ENCODE peak calls at places on chromosomes 2 and 18, in five cellular contexts. V, D, Q, C and Y are unnamed samples.
A peak's percentile ranks its signal among the peaks of the same experiment; 100 is the strongest.

GRCh38 chr2:41942278-41942677 is 105.5 kb upstream of the PKDCC start:
- DNase-seq in D (no peak), C (no peak), Q (no peak), V (no peak), Y (no peak)

GRCh38 chr2:100476606-100477005 is 6.3 kb downstream of the NMS start:
- DNase-seq in V (no peak), Q (no peak), C (no peak), D (no peak), Y (no peak)

GRCh38 chr2:32423536-32423935 is 66.7 kb downstream of the BIRC6 start:
- DNase-seq in Q (no peak), V (no peak), C (no peak), D (no peak), Y (no peak)

GRCh38 chr2:201111096-201111495 is 4.9 kb upstream of the CFLAR start:
- DNase-seq in C (no peak), V (no peak), Q (no peak), D (no peak), Y (no peak)

GRCh38 chr2:187404431-187405110 is 43.5 kb downstream of the CALCRL start:
- DNase-seq in V (no peak), D (no peak), Q (no peak), C (no peak), Y (no peak)

GRCh38 chr2:200275281-200276103 is 31.0 kb upstream of the SPATS2L start:
- DNase-seq in C (no peak), V (no peak), Q (no peak), D (no peak), Y (no peak)

GRCh38 chr2:128371248-128371630 is 52.6 kb upstream of the HS6ST1 start:
- DNase-seq in V (no peak), C (no peak), Q (no peak), D (no peak), Y (no peak)

GRCh38 chr2:120401275-120402069 is 55.5 kb downstream of the INHBB start:
- DNase-seq in Q (no peak), C (no peak), D (no peak), V (no peak), Y (no peak)

GRCh38 chr2:97774425-97774824 is 61.0 kb downstream of the ZAP70 start:
- DNase-seq in C (no peak), Q (no peak), D (no peak), V (no peak), Y (no peak)

GRCh38 chr2:23404426-23404825 is 19.4 kb downstream of the KLHL29 start:
- DNase-seq in C (peak; percentile 45), V (peak; percentile 40), D (no peak), Q (no peak), Y (no peak)

GRCh38 chr2:100831831-100832230 is 11.9 kb downstream of the NPAS2 start:
- DNase-seq in V (no peak), D (no peak), Q (no peak), C (no peak), Y (no peak)

GRCh38 chr2:158204741-158205165 is 103.1 kb downstream of the UPP2 start:
- DNase-seq in C (no peak), D (no peak), Q (no peak), V (no peak), Y (no peak)

GRCh38 chr18:6571239-6571602 is 156.5 kb upstream of the L3MBTL4 start:
- DNase-seq in D (no peak), Q (no peak), V (no peak), C (no peak), Y (no peak)

GRCh38 chr2:74670263-74670662 is 16.2 kb downstream of the SEMA4F start:
- DNase-seq in C (no peak), V (no peak), Q (no peak), D (no peak), Y (no peak)

GRCh38 chr18:51537487-51537886 is 340.0 kb upstream of the MEX3C start:
- DNase-seq in D (no peak), V (no peak), C (no peak), Q (no peak), Y (no peak)
- TF ChIP-seq CTCF in D (no peak), V (no peak), C (no peak), Q (no peak), Y (no peak)

GRCh38 chr2:207341816-207342215 is 176.1 kb upstream of the KLF7 start:
- DNase-seq in V (no peak), Q (no peak), D (no peak), C (no peak), Y (no peak)
- TF ChIP-seq CTCF in V (no peak), Q (no peak), D (no peak), C (no peak), Y (no peak)

DNA sequence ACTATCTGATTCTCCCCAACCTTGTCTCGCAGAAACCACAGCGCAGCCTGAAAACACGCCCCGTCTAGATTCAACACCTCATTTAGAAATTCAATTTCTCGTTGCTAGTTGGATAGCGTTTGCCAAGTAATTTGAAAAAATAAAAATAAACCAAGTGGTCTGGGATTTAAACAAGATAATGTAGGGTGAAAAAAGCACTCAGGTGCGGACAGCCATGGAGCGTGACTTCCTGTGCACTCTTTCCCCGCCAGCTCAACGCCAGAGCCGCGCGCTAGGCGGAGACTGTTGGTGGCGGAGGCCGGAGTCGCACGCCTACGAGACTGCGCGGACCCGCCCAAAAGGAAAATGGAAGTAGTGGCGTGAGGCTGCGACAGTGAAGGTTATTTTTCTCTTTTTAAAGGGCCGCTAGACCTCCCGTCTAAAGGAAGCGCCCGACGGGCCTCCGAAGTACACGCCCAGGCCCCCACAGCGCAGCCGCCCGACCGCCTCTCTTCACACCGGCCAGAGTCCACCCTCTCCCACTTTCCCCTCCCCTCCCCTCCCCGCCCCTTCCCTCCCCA is 584 bp upstream of the CCNT2 start:
- DNase-seq in C (no peak), V (no peak), D (no peak), Q (no peak), Y (peak; percentile 81)
- TF ChIP-seq CTCF in C (peak; percentile 35), V (peak; percentile 58), D (peak; percentile 41), Q (peak; percentile 46), Y (no peak)

DNA sequence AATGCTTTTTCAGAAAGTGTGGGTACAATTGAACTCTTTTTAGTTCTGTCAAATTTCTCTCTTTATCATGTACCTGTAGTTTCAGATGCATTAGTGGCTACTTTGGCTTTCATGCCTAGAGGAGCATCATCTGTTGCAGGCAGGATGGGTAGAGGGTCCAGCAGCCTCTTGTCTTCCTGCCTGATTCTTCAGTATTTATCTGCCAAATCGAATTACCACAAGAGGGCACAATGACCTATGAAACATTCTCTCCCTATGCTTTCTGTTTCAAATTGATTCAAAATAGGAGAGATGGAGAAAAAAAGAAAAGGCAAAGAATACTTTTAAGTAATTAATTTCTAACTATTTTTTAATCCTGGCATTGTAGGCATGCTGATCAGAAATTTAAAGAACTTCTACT is 477.2 kb downstream of the TRIB2 start:
- DNase-seq in Q (no peak), D (no peak), C (no peak), V (no peak), Y (no peak)
- TF ChIP-seq CTCF in Q (no peak), D (peak; percentile 44), C (peak; percentile 22), V (no peak), Y (no peak)

DNA sequence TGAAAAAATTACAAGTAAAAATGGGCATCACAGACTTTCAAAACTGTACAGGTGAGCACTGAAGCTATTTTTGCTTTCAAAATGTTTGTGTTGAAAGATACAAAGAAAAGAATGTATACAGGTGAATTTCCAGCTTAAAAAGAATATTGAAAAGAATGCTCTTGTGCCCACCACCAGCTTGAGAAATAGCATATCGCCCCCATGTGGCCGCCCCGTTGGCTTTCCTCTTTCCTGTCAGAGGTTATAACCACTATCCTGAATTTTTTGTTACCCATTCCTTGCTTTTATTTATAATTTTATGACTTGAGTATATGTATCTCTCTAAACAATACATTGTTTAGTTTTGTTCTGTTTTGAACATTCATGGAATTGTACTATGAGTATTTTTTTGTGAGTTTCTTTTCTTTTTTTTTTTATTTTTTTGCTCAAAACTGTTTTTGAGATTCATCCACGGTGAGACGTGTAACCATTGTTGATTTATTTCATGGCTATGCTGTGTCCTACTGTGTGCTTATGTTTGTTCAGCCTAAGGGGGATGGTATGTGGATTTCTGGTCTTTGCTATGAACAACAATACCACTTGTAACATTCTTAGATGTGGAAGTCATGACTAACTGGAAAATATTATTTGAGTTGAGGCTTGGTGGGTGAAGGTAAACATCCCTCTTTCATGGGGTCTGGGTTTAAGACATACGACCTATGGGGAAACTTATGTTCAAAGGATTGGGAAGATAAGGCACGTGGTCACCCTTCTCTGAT is 11.6 kb downstream of the TRPM8 start:
- DNase-seq in C (no peak), V (no peak), D (no peak), Q (no peak), Y (no peak)
- TF ChIP-seq CTCF in C (peak; percentile 55), V (no peak), D (peak; percentile 57), Q (no peak), Y (no peak)

GRCh38 chr2:7007846-7008741 is 90.9 kb downstream of the RNF144A start:
- DNase-seq in Q (peak; percentile 71), V (peak; percentile 66), C (no peak), D (peak; percentile 78), Y (no peak)
- TF ChIP-seq CTCF in Q (peak; percentile 51), V (peak; percentile 44), C (peak; percentile 33), D (peak; percentile 9), Y (no peak)

GRCh38 chr2:234805826-234806225 is 146.0 kb upstream of the SH3BP4 start:
- DNase-seq in D (no peak), Q (no peak), V (no peak), C (no peak), Y (no peak)

GRCh38 chr2:234802845-234803171 is 149.0 kb upstream of the SH3BP4 start:
- DNase-seq in D (no peak), V (no peak), C (no peak), Q (no peak), Y (no peak)

GRCh38 chr2:234806818-234807217 is 145.0 kb upstream of the SH3BP4 start:
- DNase-seq in Q (no peak), C (no peak), D (no peak), V (no peak), Y (no peak)

GRCh38 chr2:234802071-234802844 is 149.6 kb upstream of the SH3BP4 start:
- DNase-seq in V (no peak), C (no peak), D (no peak), Q (no peak), Y (no peak)

DNA sequence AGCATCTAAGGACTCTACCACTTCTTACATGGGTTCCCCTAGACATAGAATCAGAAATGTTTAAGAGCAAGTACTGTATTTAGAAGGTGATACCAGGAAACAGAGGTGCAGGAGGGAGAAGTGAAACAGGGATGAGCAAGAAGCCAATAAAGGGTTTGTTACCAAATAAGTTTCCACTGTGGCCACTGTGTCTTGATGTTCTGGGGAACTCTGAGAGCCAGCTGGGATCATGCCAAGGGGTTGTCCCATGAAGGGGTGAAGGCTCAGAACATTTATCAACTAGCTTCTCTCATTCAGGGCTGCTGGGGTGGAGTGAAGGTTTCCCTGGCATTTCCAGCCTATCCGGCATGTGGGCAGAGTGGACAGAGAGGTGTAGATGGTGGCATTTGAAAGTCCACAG is 147.1 kb upstream of the SH3BP4 start:
- DNase-seq in Q (no peak), V (no peak), D (no peak), C (no peak), Y (no peak)
- TF ChIP-seq CTCF in Q (no peak), V (no peak), D (no peak), C (no peak), Y (no peak)

DNA sequence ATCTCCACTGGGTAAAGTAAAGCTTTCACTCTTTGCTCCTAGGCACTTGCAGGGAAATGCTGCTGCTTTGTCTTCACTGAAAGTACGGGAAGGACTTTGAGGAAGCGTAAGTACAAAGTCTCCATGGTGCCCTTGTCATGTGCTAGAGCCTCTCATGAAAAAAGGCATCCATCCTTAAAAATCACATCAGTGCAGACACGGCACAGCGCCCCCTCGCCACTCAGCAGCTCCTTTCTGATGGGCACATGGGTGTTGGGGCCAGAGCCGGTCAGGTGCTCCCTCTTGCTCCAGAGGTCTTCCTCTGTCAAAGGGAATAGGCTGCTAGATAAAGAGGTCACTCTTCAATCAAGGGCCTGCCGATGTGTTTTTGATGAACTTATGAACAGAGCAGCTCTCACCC is 109.1 kb upstream of the STPG4 start:
- DNase-seq in V (no peak), D (no peak), Q (no peak), C (no peak), Y (no peak)
- TF ChIP-seq CTCF in V (no peak), D (no peak), Q (no peak), C (no peak), Y (no peak)